ENCODE peak calls at places on chromosomes 1 and 21, in four cellular contexts. R is ovary, U is endothelial cell of umbilical vein, G is right lobe of liver. E is an unnamed sample.

GRCh38 chr1:107379826-107380225 is 239.0 kb downstream of the NTNG1 start:
- DNase-seq in R (no peak), U (no peak), G (no peak), E (no peak)

GRCh38 chr21:45104560-45104959 is 30.2 kb downstream of the ADARB1 start:
- DNase-seq in R (no peak), U (peak; percentile 46), G (peak; percentile 72), E (no peak)

GRCh38 chr1:35016406-35016805 is 15.3 kb downstream of the ZMYM6 start:
- DNase-seq in R (no peak), U (no peak), G (no peak), E (no peak)

GRCh38 chr21:37208741-37209225 is 58.4 kb downstream of the VPS26C start:
- DNase-seq in R (no peak), U (no peak), G (no peak), E (no peak)

GRCh38 chr1:83807792-83808191 is 191.1 kb downstream of the TTLL7 start:
- DNase-seq in R (no peak), U (no peak), G (no peak), E (no peak)

GRCh38 chr21:41283211-41283818 is 33.3 kb upstream of the FAM3B start:
- DNase-seq in R (peak; percentile 62), U (peak; percentile 70), G (peak; percentile 64), E (peak; percentile 60)

GRCh38 chr1:17735791-17736190 is 19.3 kb upstream of the ACTL8 start:
- DNase-seq in R (no peak), U (no peak), G (no peak), E (no peak)

GRCh38 chr1:31689821-31690220 is 14.0 kb downstream of the COL16A1 start:
- DNase-seq in R (no peak), U (peak; percentile 67), G (no peak), E (no peak)

GRCh38 chr1:171346866-171347265 is 32.9 kb downstream of the FMO4 start:
- DNase-seq in R (no peak), U (no peak), G (no peak), E (no peak)

GRCh38 chr1:55378582-55378981 is 163.4 kb upstream of the USP24 start:
- DNase-seq in R (peak; percentile 34), U (peak; percentile 39), G (no peak), E (peak; percentile 40)

GRCh38 chr1:245396615-245397014 is 241.8 kb downstream of the KIF26B start:
- DNase-seq in R (no peak), U (no peak), G (no peak), E (no peak)

GRCh38 chr1:53559854-53560571 is 100.8 kb downstream of the DMRTB1 start:
- DNase-seq in R (peak; percentile 3), U (no peak), G (peak; percentile 37), E (no peak)

GRCh38 chr1:61184714-61185106 is 102.3 kb downstream of the NFIA start:
- DNase-seq in R (no peak), U (no peak), G (no peak), E (no peak)

GRCh38 chr21:28237661-28238060 is 755.0 kb downstream of the LTN1 start:
- DNase-seq in R (no peak), U (no peak), G (no peak), E (no peak)

GRCh38 chr1:10793129-10793651 is 3.3 kb downstream of the CASZ1 start:
- DNase-seq in R (no peak), U (no peak), G (no peak), E (no peak)

GRCh38 chr1:155205969-155206593 is 1.6 kb downstream of the THBS3 start:
- DNase-seq in R (no peak), U (no peak), G (no peak), E (no peak)

GRCh38 chr1:229285424-229285823 is 14.5 kb downstream of the RAB4A start:
- DNase-seq in R (no peak), U (no peak), G (no peak), E (no peak)

GRCh38 chr1:107976431-107977215 is 11.6 kb upstream of the VAV3 start:
- DNase-seq in R (no peak), U (no peak), G (no peak), E (no peak)

GRCh38 chr1:91278754-91279153 is 125.9 kb downstream of the HFM1 start:
- DNase-seq in R (no peak), U (peak; percentile 16), G (no peak), E (peak; percentile 4)

GRCh38 chr1:205970486-205970885 is 27.2 kb upstream of the SLC26A9 start:
- DNase-seq in R (no peak), U (peak; percentile 37), G (no peak), E (no peak)

DNA sequence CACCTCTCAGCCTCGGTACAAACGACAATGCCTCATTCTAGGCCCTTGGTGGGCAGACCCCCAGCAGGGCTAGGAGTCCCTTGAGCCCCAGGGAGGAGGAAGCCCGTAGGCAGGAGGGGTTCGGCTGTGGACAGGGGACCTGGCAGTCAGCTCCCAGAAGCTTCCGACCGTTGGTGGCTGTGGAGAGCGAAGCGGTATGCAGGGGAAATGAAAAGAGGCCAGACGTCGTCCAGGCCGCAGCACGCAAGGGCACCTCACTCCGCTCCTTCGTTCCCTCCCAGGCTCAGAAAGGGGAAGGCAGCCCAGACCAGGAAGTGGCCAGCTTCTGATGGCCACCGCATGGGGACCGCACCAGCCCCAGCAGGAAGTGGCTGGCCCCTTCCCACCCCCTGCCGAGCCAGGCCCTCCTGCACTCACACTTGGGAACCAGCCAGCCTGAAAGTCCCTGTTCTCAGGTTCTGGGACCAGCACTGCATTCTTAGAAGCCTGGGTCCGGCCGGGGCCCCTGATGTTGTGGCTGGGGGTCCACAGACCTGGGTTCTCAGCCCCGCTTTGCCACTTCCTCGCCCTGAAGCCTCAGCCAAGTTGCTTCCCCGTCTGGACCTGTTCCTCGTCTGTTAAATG is 103.9 kb upstream of the RUNX3 start:
- DNase-seq in R (no peak), U (no peak), G (no peak), E (peak; percentile 11)
- TF ChIP-seq POLR2A in R (no peak), U (no peak), G (no peak), E (no peak)

GRCh38 chr1:42035830-42036604 is 117.2 kb upstream of the GUCA2B start:
- DNase-seq in R (peak; percentile 97), U (peak; percentile 90), G (peak; percentile 97), E (peak; percentile 94)
- TF ChIP-seq POLR2A in R (no peak), U (peak; percentile 27), G (peak; percentile 42), E (no peak)

GRCh38 chr1:2133039-2133878 is 61.3 kb downstream of the FAAP20 start:
- DNase-seq in R (peak; percentile 99), U (peak; percentile 96), G (peak; percentile 91), E (peak; percentile 97)
- TF ChIP-seq POLR2A in R (peak; percentile 84), U (no peak), G (peak; percentile 44), E (no peak)

GRCh38 chr21:34526618-34527290 is 14.7 kb upstream of the KCNE1 start:
- DNase-seq in R (peak; percentile 78), U (peak; percentile 99), G (peak; percentile 77), E (no peak)
- TF ChIP-seq POLR2A in R (no peak), U (peak; percentile 97), G (peak; percentile 97), E (peak; percentile 57)

GRCh38 chr1:147669475-147670318 is 627 bp downstream of the ACP6 start:
- DNase-seq in R (peak; percentile 34), U (peak; percentile 60), G (peak; percentile 78), E (peak; percentile 50)
- TF ChIP-seq POLR2A in R (no peak), U (no peak), G (no peak), E (no peak)